ENCODE peak calls at places on chromosome 16, in six cellular contexts. W is AG04449, K is upper lobe of right lung, X is ascending aorta, A is neural progenitor cell, Q is AG04450. Z is an unnamed sample.

GRCh38 chr16:68324336-68324735 is 13.5 kb downstream of the PRMT7 start:
- DNase-seq in W (no peak), K (no peak), X (no peak), A (no peak), Q (no peak), Z (no peak)

GRCh38 chr16:54447606-54448440 is 161.2 kb upstream of the IRX3 start:
- DNase-seq in W (peak; percentile 45), K (no peak), X (no peak), A (no peak), Q (no peak), Z (peak; percentile 93)

GRCh38 chr16:53565300-53565699 is 62.3 kb upstream of the AKTIP start:
- DNase-seq in W (no peak), K (no peak), X (no peak), A (no peak), Q (no peak), Z (no peak)

GRCh38 chr16:65102326-65102725 is 19.5 kb downstream of the CDH11 start:
- DNase-seq in W (no peak), K (no peak), X (no peak), A (no peak), Q (no peak), Z (no peak)

GRCh38 chr16:66933776-66934137 is 445 bp downstream of the CIAO2B start:
- DNase-seq in W (no peak), K (no peak), X (no peak), A (no peak), Q (no peak), Z (peak; percentile 14)

GRCh38 chr16:29806641-29807425 is 504 bp downstream of the MAZ start:
- DNase-seq in W (no peak), K (peak; percentile 86), X (no peak), A (peak; percentile 82), Q (no peak), Z (peak; percentile 46)

GRCh38 chr16:48517493-48517892 is 92.5 kb downstream of the N4BP1 start:
- DNase-seq in W (no peak), K (no peak), X (no peak), A (no peak), Q (no peak), Z (peak; percentile 28)

GRCh38 chr16:3187798-3188674 is at the start of gene OR1F1:
- DNase-seq in W (peak; percentile 44), K (no peak), X (no peak), A (peak; percentile 65), Q (no peak), Z (peak; percentile 73)

GRCh38 chr16:2039286-2040030 is 8.2 kb downstream of the NTHL1 start:
- DNase-seq in W (peak; percentile 73), K (peak; percentile 83), X (no peak), A (no peak), Q (peak; percentile 81), Z (peak; percentile 58)

GRCh38 chr16:67661864-67662652 is 1.3 kb downstream of the PARD6A start:
- DNase-seq in W (no peak), K (no peak), X (no peak), A (no peak), Q (no peak), Z (no peak)

GRCh38 chr16:5015887-5016286 is 17.8 kb downstream of the NAGPA start:
- DNase-seq in W (no peak), K (no peak), X (no peak), A (no peak), Q (no peak), Z (no peak)
- TF ChIP-seq CTCF in W (no peak), K (no peak), X (no peak), A (no peak), Q (no peak), Z (no peak)

DNA sequence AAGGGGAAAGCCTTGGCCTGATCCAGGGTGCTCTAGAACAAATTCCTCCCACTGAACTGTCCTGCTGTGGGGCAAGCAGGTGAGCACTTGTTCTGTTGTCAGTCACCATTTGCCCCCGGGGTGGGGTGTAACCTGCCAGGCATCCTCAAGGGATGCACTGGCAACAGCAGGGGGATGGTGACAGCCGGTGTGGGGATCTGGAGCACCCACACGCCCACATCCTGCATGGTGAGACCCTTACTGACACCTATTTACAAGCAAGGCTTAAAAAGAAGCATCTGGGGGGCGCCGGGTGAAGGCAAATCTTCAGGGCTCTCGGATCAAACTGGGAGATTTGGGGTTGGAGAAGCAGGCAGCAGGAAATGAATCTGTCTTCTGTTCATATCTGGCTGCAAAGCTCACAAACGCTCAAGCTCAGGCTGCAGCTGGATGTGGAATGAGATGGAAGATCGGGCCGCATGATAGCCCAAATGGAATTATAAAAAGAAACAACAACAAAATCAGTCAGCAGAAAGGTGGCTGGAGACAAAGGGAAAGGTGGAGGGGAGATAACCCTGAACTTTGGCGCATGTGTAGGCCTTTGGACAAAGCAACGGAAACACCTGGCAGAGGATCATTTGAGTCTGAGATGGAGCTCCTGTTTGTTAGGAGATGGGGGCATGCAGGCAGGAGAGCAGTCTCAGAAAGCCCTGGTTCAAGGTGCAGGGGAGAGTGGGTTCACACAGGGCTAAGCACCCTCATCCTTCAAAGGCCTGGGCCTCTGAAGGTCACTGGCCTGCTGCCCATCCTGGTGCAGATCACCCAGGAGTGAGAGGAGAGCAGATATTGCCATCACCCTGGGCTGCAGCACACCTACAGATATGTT is 20.9 kb upstream of the NUP93 start:
- DNase-seq in W (no peak), K (no peak), X (no peak), A (no peak), Q (no peak), Z (no peak)
- H3K4me3 ChIP-seq in W (no peak overlapping the region), K (no peak overlapping the region), X (no peak overlapping the region), A (no peak overlapping the region), Q (no peak overlapping the region), Z (no peak overlapping the region)

GRCh38 chr16:84746875-84747274 is 47.1 kb downstream of the USP10 start:
- DNase-seq in W (no peak), K (no peak), X (no peak), A (no peak), Q (no peak), Z (no peak)
- TF ChIP-seq CTCF in W (peak; percentile 18), K (peak; percentile 9), X (no peak), A (peak; percentile 43), Q (peak; percentile 43), Z (peak; percentile 36)

GRCh38 chr16:10231563-10231962 is 49.3 kb upstream of the GRIN2A start:
- DNase-seq in W (no peak), K (no peak), X (no peak), A (no peak), Q (no peak), Z (no peak)
- H3K4me3 ChIP-seq in W (no peak overlapping the region), K (no peak overlapping the region), X (no peak overlapping the region), A (no peak overlapping the region), Q (no peak overlapping the region), Z (no peak overlapping the region)

GRCh38 chr16:24984101-24984500 is 31.1 kb downstream of the ARHGAP17 start:
- DNase-seq in W (no peak), K (no peak), X (peak; percentile 53), A (no peak), Q (no peak), Z (no peak)
- TF ChIP-seq CTCF in W (no peak), K (no peak), X (no peak), A (no peak), Q (no peak), Z (no peak)

GRCh38 chr16:10743610-10744369 is at the start of gene NUBP1:
- DNase-seq in W (peak; percentile 89), K (peak; percentile 100), X (peak; percentile 100), A (peak; percentile 96), Q (peak; percentile 94), Z (peak; percentile 97)

GRCh38 chr16:10743227-10743609 is 424 bp upstream of the NUBP1 start:
- DNase-seq in W (no peak), K (no peak), X (peak; percentile 15), A (no peak), Q (no peak), Z (no peak)

GRCh38 chr16:10741844-10742243 is 1.8 kb upstream of the NUBP1 start:
- DNase-seq in W (no peak), K (no peak), X (peak; percentile 79), A (no peak), Q (no peak), Z (peak; percentile 25)

GRCh38 chr16:10745856-10746255 is 2.2 kb downstream of the NUBP1 start:
- DNase-seq in W (no peak), K (no peak), X (no peak), A (no peak), Q (no peak), Z (no peak)

DNA sequence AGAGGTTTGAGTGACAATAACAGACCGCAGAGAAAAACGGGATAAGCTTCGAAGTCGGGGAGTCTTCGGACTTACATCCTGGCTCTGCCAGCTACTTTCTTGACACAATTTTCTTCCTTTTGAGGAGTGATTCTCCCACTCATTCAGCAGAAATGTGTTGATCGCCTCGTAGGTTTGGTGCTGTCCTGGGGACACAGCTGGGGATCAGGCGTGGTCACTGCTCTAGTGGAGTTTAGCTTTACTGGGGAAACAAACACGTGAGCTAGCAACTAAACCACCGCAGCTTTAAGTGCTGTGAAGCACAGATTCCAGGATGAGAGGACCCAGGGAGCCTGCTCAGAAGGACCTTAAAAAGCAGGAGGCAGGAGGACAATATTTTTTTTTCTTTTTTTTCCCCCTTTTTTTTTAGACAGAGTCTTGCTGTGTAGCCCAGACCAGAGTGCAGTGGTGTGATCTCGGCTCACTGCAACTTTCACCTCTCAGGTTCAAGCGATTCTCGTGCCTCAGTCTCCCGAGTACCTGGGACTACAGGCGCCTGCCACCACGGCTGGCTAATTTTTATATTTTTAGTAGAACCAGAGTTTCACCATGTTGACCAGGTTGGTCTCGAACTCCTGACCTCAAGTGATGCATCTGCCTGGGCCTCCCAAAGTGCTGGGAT is 858 bp downstream of the NUBP1 start:
- DNase-seq in W (no peak), K (peak; percentile 35), X (peak; percentile 79), A (no peak), Q (no peak), Z (peak; percentile 53)
- H3K4me3 ChIP-seq in W (peak overlapping the region; percentile 62), K (peak overlapping the region; percentile 60), X (peak overlapping the region; percentile 71), A (peak overlapping the region; percentile 52), Q (peak overlapping the region; percentile 46), Z (peak overlapping the region; percentile 57)

DNA sequence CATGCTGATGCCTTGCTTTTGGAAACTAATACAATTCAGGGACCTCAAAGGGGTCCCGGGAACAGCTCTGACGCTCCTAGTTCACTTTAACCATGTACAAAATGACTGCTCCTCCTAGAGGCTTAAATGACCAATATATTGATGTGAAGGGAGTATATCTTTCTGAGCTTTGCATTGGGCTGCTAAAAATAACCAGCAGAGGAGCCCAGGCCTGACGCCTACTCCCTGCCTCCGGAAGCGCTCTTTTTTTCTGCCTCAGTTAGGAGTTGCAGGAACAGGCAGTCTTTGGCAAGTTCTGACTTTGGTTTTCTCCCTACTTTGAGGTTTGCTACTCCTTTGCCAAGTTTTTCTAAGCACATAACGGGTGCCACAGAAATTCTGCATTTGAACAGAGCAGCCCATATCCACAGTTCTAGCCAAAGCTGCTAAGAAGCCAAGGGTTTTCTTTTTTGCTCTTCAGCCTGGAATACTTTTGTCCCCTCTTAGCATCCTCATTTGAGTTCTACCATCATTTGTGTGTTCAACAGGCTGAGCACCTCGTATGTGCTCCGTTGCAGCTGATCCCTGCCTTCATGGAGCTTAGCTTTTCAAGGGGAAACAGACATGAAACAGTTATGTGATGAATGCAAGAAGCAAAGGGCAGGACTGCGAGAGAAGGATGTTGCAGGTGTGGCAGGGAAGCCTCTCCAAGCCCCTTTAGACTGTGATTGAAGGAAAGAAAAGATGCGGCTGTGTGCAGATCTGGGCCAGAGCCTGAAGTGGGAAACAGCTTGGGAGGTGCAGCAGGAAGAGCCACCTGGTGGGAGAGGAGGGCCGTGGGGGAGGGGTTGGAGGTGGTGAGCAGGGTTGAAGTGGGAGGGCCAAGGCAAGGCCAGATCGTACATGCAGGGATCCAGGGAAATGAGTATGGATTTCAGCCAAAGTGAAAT is 2.8 kb upstream of the NAGPA start:
- DNase-seq in W (no peak), K (no peak), X (no peak), A (no peak), Q (no peak), Z (no peak)
- TF ChIP-seq CTCF in W (no peak), K (no peak), X (no peak), A (no peak), Q (no peak), Z (no peak)

GRCh38 chr16:56614549-56614991 is 6.2 kb downstream of the MT2A start:
- DNase-seq in W (no peak), K (no peak), X (no peak), A (no peak), Q (no peak), Z (peak; percentile 67)
- H3K4me3 ChIP-seq in W (no peak overlapping the region), K (no peak overlapping the region), X (no peak overlapping the region), A (no peak overlapping the region), Q (no peak overlapping the region), Z (no peak overlapping the region)